ENCODE peak calls at places on chromosome 5, in eight cellular contexts. L, F, E, G, Y, T, J and S are unnamed samples.

GRCh38 chr5:80239680-80240367 is 16.0 kb downstream of the SERINC5 start:
- DNase-seq in L (no peak), F (no peak), E (no peak), G (no peak), Y (peak), T (no peak), J (no peak), S (peak)

GRCh38 chr5:123209163-123210013 is 120.3 kb downstream of the PRDM6 start:
- DNase-seq in L (peak), F (no peak), E (no peak), G (no peak), Y (peak), T (no peak), J (no peak), S (peak)

GRCh38 chr5:167207081-167207480 is 1084.4 kb upstream of the WWC1 start:
- DNase-seq in L (peak), F (no peak), E (no peak), G (no peak), Y (peak), T (peak), J (no peak), S (peak)

GRCh38 chr5:761206-761771 is 23.2 kb downstream of the ZDHHC11B start:
- DNase-seq in L (no peak), F (no peak), E (no peak), G (no peak), Y (no peak), T (peak), J (no peak), S (no peak)

GRCh38 chr5:36740259-36740898 is 134.0 kb downstream of the SLC1A3 start:
- DNase-seq in L (no peak), F (no peak), E (no peak), G (no peak), Y (no peak), T (no peak), J (no peak), S (peak)

GRCh38 chr5:3954633-3955032 is 359.0 kb downstream of the IRX1 start:
- DNase-seq in L (no peak), F (no peak), E (no peak), G (no peak), Y (no peak), T (no peak), J (no peak), S (no peak)

GRCh38 chr5:114977979-114978573 is 191.6 kb downstream of the TRIM36 start:
- DNase-seq in L (no peak), F (no peak), E (no peak), G (peak), Y (no peak), T (no peak), J (no peak), S (no peak)

GRCh38 chr5:74272019-74272775 is 368.3 kb downstream of the ENC1 start:
- DNase-seq in L (peak), F (peak), E (no peak), G (no peak), Y (no peak), T (no peak), J (no peak), S (peak)

GRCh38 chr5:71719092-71719964 is at the start of gene CARTPT:
- DNase-seq in L (no peak), F (peak), E (no peak), G (no peak), Y (peak), T (no peak), J (no peak), S (peak)

GRCh38 chr5:60514152-60514551 is 185.8 kb downstream of the DEPDC1B start:
- DNase-seq in L (no peak), F (no peak), E (no peak), G (no peak), Y (no peak), T (no peak), J (no peak), S (no peak)

GRCh38 chr5:10591159-10591558 is 27.3 kb downstream of the ANKRD33B start:
- DNase-seq in L (no peak), F (no peak), E (no peak), G (no peak), Y (no peak), T (no peak), J (no peak), S (no peak)

GRCh38 chr5:61842840-61843239 is 463.2 kb upstream of the KIF2A start:
- DNase-seq in L (no peak), F (no peak), E (no peak), G (no peak), Y (no peak), T (no peak), J (no peak), S (no peak)

GRCh38 chr5:134878403-134878802 is 4.2 kb downstream of the TXNDC15 start:
- DNase-seq in L (no peak), F (peak), E (no peak), G (no peak), Y (no peak), T (no peak), J (no peak), S (no peak)

GRCh38 chr5:167294861-167295685 is 996.4 kb upstream of the WWC1 start:
- DNase-seq in L (peak), F (no peak), E (no peak), G (no peak), Y (peak), T (no peak), J (no peak), S (peak)

GRCh38 chr5:149376711-149377447 is 2.2 kb downstream of the IL17B start:
- DNase-seq in L (no peak), F (no peak), E (no peak), G (no peak), Y (no peak), T (no peak), J (no peak), S (no peak)

GRCh38 chr5:41356746-41357145 is 143.4 kb upstream of the C6 start:
- DNase-seq in L (no peak), F (no peak), E (no peak), G (no peak), Y (no peak), T (no peak), J (no peak), S (no peak)

GRCh38 chr5:115602585-115603125 is 376 bp upstream of the TICAM2 start:
- DNase-seq in L (no peak), F (no peak), E (no peak), G (no peak), Y (no peak), T (no peak), J (no peak), S (no peak)

GRCh38 chr5:5372511-5372910 is 50.0 kb upstream of the ICE1 start:
- DNase-seq in L (no peak), F (no peak), E (no peak), G (no peak), Y (no peak), T (no peak), J (no peak), S (no peak)

GRCh38 chr5:141149812-141150211 is at the start of gene PCDHB6:
- DNase-seq in L (no peak), F (no peak), E (no peak), G (no peak), Y (peak), T (no peak), J (no peak), S (peak)

GRCh38 chr5:56094579-56095361 is 100.0 kb upstream of the IL6ST start:
- DNase-seq in L (no peak), F (no peak), E (no peak), G (no peak), Y (no peak), T (no peak), J (no peak), S (no peak)

GRCh38 chr5:160030631-160031377 is 21.9 kb downstream of the TTC1 start:
- DNase-seq in L (no peak), F (no peak), E (no peak), G (no peak), Y (no peak), T (no peak), J (no peak), S (peak)

GRCh38 chr5:4295663-4296339 is 700.2 kb downstream of the IRX1 start:
- DNase-seq in L (no peak), F (peak), E (no peak), G (no peak), Y (no peak), T (no peak), J (no peak), S (peak)

GRCh38 chr5:68383888-68384310 is 168.3 kb downstream of the PIK3R1 start:
- DNase-seq in L (no peak), F (no peak), E (no peak), G (no peak), Y (no peak), T (no peak), J (no peak), S (no peak)

GRCh38 chr5:164051745-164052144 is 546.3 kb downstream of the MAT2B start:
- DNase-seq in L (no peak), F (no peak), E (no peak), G (no peak), Y (peak), T (no peak), J (no peak), S (peak)

GRCh38 chr5:10910261-10910660 is 149.2 kb upstream of the DAP start:
- DNase-seq in L (no peak), F (no peak), E (no peak), G (no peak), Y (no peak), T (no peak), J (no peak), S (no peak)

GRCh38 chr5:179805070-179805528 is 1.6 kb downstream of the MGAT4B start:
- DNase-seq in L (no peak), F (no peak), E (no peak), G (no peak), Y (no peak), T (peak), J (no peak), S (no peak)

GRCh38 chr5:5363045-5363444 is 59.4 kb upstream of the ICE1 start:
- DNase-seq in L (no peak), F (no peak), E (no peak), G (no peak), Y (peak), T (no peak), J (no peak), S (no peak)

GRCh38 chr5:176886336-176887251 is 12.6 kb downstream of the HK3 start:
- DNase-seq in L (no peak), F (no peak), E (no peak), G (no peak), Y (no peak), T (no peak), J (no peak), S (no peak)

GRCh38 chr5:64947031-64947430 is 178.3 kb downstream of the CWC27 start:
- DNase-seq in L (no peak), F (no peak), E (no peak), G (no peak), Y (no peak), T (no peak), J (no peak), S (peak)

GRCh38 chr5:127296321-127296720 is 5.7 kb downstream of the MEGF10 start:
- DNase-seq in L (no peak), F (no peak), E (no peak), G (no peak), Y (peak), T (no peak), J (no peak), S (peak)

GRCh38 chr5:151195622-151196021 is 28.3 kb downstream of the CCDC69 start:
- DNase-seq in L (peak), F (no peak), E (no peak), G (no peak), Y (peak), T (no peak), J (no peak), S (peak)

GRCh38 chr5:179974946-179975712 is 67.4 kb upstream of the TBC1D9B start:
- DNase-seq in L (no peak), F (peak), E (no peak), G (peak), Y (peak), T (peak), J (no peak), S (peak)

GRCh38 chr5:5615569-5615968 is 193.1 kb downstream of the ICE1 start:
- DNase-seq in L (no peak), F (no peak), E (no peak), G (no peak), Y (no peak), T (no peak), J (no peak), S (no peak)

GRCh38 chr5:57175586-57175985 is 1.7 kb downstream of the GPBP1 start:
- DNase-seq in L (no peak), F (peak), E (no peak), G (no peak), Y (no peak), T (no peak), J (no peak), S (no peak)

GRCh38 chr5:152462021-152462721 is 57.1 kb upstream of the NMUR2 start:
- DNase-seq in L (no peak), F (no peak), E (no peak), G (peak), Y (no peak), T (no peak), J (no peak), S (peak)

GRCh38 chr5:154271466-154271865 is 80.9 kb downstream of the GALNT10 start:
- DNase-seq in L (no peak), F (no peak), E (no peak), G (no peak), Y (no peak), T (no peak), J (no peak), S (no peak)

GRCh38 chr5:147400836-147401235 is 109.0 kb downstream of the DPYSL3 start:
- DNase-seq in L (no peak), F (no peak), E (no peak), G (no peak), Y (peak), T (no peak), J (no peak), S (no peak)
- TF ChIP-seq CTCF in L (no peak), F (no peak), E (no peak), G (no peak), Y (no peak), T (no peak), J (no peak), S (no peak)

GRCh38 chr5:119289413-119289812 is 66.4 kb upstream of the TNFAIP8 start:
- DNase-seq in L (no peak), F (no peak), E (no peak), G (no peak), Y (no peak), T (no peak), J (no peak), S (no peak)
- H3K4me3 ChIP-seq in L (no peak), F (no peak), E (no peak), G (peak), Y (no peak), T (no peak), J (no peak), S (no peak)

GRCh38 chr5:135934939-135935338 is 19.8 kb downstream of the LECT2 start:
- DNase-seq in L (peak), F (no peak), E (no peak), G (no peak), Y (no peak), T (no peak), J (no peak), S (peak)

GRCh38 chr5:135930949-135931295 is 23.9 kb downstream of the LECT2 start:
- DNase-seq in L (no peak), F (no peak), E (no peak), G (no peak), Y (no peak), T (no peak), J (no peak), S (no peak)

DNA sequence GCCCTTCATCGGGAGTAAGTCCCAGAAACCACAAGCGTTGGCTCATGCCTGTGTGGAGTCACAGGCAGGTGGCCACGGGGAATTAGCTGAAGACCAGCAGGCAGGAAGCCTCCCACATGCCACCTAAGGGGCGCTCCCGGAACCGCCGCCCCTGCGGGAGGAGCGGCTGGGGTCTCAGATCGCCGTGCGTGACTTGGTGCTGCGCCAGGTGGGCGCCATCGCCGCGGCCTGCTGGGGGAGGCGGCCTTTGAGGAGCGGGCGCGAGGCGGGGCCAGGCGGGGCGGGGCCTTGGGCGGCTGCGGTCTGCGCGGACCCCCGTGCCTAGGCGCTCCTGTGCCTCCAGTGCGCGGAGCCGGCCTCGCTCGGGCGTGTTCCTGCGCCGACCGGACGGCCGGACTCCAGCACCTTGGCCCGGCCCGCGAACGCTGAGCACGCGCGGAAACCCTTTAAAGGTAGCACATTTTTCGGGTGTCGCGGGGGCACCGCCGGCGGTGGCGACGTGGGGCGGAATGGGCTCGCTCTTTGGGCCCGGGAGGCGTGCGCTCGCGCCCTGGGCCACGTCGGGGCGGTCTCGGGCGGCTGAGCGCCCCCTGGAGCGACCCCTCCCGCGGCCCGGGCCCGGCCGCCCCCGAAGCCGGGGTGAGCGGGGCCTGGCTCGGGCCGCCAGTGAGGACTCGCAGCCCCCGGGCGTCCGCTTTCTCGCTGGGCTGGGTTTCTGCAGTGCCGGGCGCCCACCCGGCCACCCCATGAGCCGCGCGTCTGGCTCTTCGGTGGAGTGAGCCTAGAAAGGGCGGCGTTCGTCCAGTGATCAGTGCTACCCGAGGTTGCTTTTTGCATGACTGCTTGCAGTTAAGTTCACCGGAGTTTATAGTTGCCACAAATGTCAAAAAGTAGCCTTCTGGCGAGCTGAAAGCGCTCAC is 24.5 kb downstream of the LECT2 start:
- DNase-seq in L (no peak), F (peak), E (no peak), G (peak), Y (no peak), T (peak), J (no peak), S (no peak)
- TF ChIP-seq CTCF in L (no peak), F (peak), E (no peak), G (no peak), Y (no peak), T (no peak), J (no peak), S (no peak)

DNA sequence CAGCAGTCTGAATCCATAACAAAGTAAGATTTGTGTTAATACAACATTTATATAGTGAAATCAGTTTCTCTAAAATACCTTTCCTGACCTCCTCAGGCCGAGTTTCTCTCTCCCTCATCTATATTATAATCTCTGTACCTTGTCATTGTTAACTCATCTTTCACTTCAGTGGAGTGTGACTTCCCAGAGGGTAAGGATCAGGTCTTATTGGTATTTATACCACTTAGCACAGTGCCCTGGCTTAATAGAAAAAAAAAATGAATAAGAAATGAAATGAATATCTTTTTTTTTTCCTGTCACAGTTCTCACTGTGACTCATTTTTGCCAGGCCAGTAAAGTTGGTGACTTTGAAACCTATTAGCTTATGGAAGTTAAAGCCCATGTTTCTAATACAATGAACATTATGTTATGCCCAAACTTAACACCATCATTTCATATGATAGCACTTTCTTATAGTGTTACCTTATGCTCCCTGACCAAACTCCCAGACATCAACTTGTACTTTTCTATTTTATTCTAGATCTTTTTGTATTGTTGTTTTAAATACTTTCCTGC is 90.1 kb downstream of the NR3C1 start:
- DNase-seq in L (no peak), F (no peak), E (no peak), G (no peak), Y (no peak), T (no peak), J (no peak), S (peak)
- H3K4me3 ChIP-seq in L (no peak), F (no peak), E (no peak), G (no peak), Y (no peak), T (no peak), J (no peak), S (no peak)